ENCODE peak calls at places on chromosomes 16 and 17, in four cellular contexts. One of them, this sample, is unnamed.

GRCh38 chr16:30491744-30492308 is 19.3 kb downstream of the ITGAL start:
- DNase-seq in fibroblast of mammary gland: peak; percentile 80
- DNase-seq in NB4: peak; percentile 81
- DNase-seq in fibroblast of villous mesenchyme: peak; percentile 73
- DNase-seq in this sample: no peak

GRCh38 chr16:79758615-79759346 is 158.2 kb upstream of the MAF start:
- DNase-seq in fibroblast of mammary gland: no peak
- DNase-seq in NB4: no peak
- DNase-seq in fibroblast of villous mesenchyme: no peak
- DNase-seq in this sample: no peak

GRCh38 chr16:88750854-88751253 is 34.2 kb downstream of the PIEZO1 start:
- DNase-seq in fibroblast of mammary gland: no peak
- DNase-seq in NB4: no peak
- DNase-seq in fibroblast of villous mesenchyme: no peak
- DNase-seq in this sample: no peak

GRCh38 chr16:54361813-54362212 is 75.2 kb upstream of the IRX3 start:
- DNase-seq in fibroblast of mammary gland: no peak
- DNase-seq in NB4: peak; percentile 21
- DNase-seq in fibroblast of villous mesenchyme: no peak
- DNase-seq in this sample: no peak

GRCh38 chr17:72826602-72827001 is 265.9 kb downstream of the SLC39A11 start:
- DNase-seq in fibroblast of mammary gland: peak; percentile 56
- DNase-seq in NB4: no peak
- DNase-seq in fibroblast of villous mesenchyme: peak; percentile 5
- DNase-seq in this sample: no peak

GRCh38 chr16:48946687-48947370 is 334.8 kb downstream of the CBLN1 start:
- DNase-seq in fibroblast of mammary gland: no peak
- DNase-seq in NB4: no peak
- DNase-seq in fibroblast of villous mesenchyme: no peak
- DNase-seq in this sample: no peak

GRCh38 chr17:40490289-40490853 is 11.1 kb downstream of the TNS4 start:
- DNase-seq in fibroblast of mammary gland: peak; percentile 80
- DNase-seq in NB4: peak; percentile 62
- DNase-seq in fibroblast of villous mesenchyme: peak; percentile 97
- DNase-seq in this sample: no peak

GRCh38 chr17:65359016-65359415 is 202.4 kb downstream of the AXIN2 start:
- DNase-seq in fibroblast of mammary gland: peak; percentile 83
- DNase-seq in NB4: no peak
- DNase-seq in fibroblast of villous mesenchyme: peak; percentile 52
- DNase-seq in this sample: no peak

GRCh38 chr17:7613769-7614421 is 802 bp downstream of the FXR2 start:
- DNase-seq in fibroblast of mammary gland: peak; percentile 54
- DNase-seq in NB4: no peak
- DNase-seq in fibroblast of villous mesenchyme: peak; percentile 37
- DNase-seq in this sample: no peak

GRCh38 chr16:49838639-49839461 is 17.1 kb downstream of the ZNF423 start:
- DNase-seq in fibroblast of mammary gland: no peak
- DNase-seq in NB4: no peak
- DNase-seq in fibroblast of villous mesenchyme: no peak
- DNase-seq in this sample: no peak

GRCh38 chr17:17675925-17676534 is 5.2 kb upstream of the RAI1 start:
- DNase-seq in fibroblast of mammary gland: peak; percentile 43
- DNase-seq in NB4: no peak
- DNase-seq in fibroblast of villous mesenchyme: peak; percentile 48
- DNase-seq in this sample: no peak

GRCh38 chr17:27343972-27344607 is 50.2 kb downstream of the WSB1 start:
- DNase-seq in fibroblast of mammary gland: no peak
- DNase-seq in NB4: no peak
- DNase-seq in fibroblast of villous mesenchyme: no peak
- DNase-seq in this sample: no peak

GRCh38 chr17:27343294-27343693 is 49.4 kb downstream of the WSB1 start:
- DNase-seq in fibroblast of mammary gland: no peak
- DNase-seq in NB4: no peak
- DNase-seq in fibroblast of villous mesenchyme: no peak
- DNase-seq in this sample: no peak

GRCh38 chr17:27345141-27345904 is 51.4 kb downstream of the WSB1 start:
- DNase-seq in fibroblast of mammary gland: no peak
- DNase-seq in NB4: no peak
- DNase-seq in fibroblast of villous mesenchyme: no peak
- DNase-seq in this sample: no peak

GRCh38 chr17:27348196-27348595 is 54.3 kb downstream of the WSB1 start:
- DNase-seq in fibroblast of mammary gland: no peak
- DNase-seq in NB4: no peak
- DNase-seq in fibroblast of villous mesenchyme: no peak
- DNase-seq in this sample: no peak

DNA sequence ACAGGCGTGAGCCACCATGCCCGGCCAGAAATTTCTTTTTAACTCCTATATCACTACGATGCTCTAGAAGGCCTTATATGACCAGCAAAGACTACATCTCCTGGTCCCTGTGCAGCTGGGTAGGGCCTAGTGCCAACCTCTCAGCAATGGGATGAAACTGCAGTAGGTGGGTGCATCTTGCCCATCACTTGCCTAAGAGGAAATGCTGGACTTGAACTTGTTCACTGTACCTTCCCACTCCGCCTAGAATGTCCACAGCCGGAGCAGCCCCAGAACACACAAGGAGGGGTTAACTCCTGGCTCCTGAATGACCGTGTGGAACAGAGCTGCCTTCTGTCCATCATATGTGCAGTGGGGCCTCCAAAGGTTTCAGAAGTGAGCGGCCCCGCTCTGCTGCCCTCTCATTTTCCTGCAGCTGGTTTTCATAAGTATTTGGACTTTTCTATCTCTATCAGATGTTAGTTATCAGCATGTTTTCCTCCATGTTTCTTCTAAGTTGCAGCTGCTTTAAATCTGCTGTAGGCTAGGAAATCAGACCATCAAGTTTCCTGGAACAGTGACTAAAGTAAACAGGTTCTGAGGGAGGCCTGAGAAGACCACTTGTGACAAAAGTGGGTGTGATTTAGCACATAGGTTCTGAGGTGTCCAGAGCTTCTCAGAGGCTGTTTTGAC is 52.5 kb downstream of the WSB1 start:
- DNase-seq in fibroblast of mammary gland: no peak
- DNase-seq in NB4: no peak
- DNase-seq in fibroblast of villous mesenchyme: no peak
- DNase-seq in this sample: no peak
- TF ChIP-seq CTCF in fibroblast of mammary gland: no peak
- TF ChIP-seq CTCF in NB4: no peak
- TF ChIP-seq CTCF in fibroblast of villous mesenchyme: no peak
- TF ChIP-seq CTCF in this sample: no peak

GRCh38 chr17:33686171-33686570 is 393.1 kb upstream of the ASIC2 start:
- DNase-seq in fibroblast of mammary gland: peak; percentile 3
- DNase-seq in NB4: peak; percentile 33
- DNase-seq in fibroblast of villous mesenchyme: no peak
- DNase-seq in this sample: no peak
- TF ChIP-seq CTCF in fibroblast of mammary gland: peak; percentile 36
- TF ChIP-seq CTCF in NB4: peak; percentile 71
- TF ChIP-seq CTCF in fibroblast of villous mesenchyme: no peak
- TF ChIP-seq CTCF in this sample: peak; percentile 73

DNA sequence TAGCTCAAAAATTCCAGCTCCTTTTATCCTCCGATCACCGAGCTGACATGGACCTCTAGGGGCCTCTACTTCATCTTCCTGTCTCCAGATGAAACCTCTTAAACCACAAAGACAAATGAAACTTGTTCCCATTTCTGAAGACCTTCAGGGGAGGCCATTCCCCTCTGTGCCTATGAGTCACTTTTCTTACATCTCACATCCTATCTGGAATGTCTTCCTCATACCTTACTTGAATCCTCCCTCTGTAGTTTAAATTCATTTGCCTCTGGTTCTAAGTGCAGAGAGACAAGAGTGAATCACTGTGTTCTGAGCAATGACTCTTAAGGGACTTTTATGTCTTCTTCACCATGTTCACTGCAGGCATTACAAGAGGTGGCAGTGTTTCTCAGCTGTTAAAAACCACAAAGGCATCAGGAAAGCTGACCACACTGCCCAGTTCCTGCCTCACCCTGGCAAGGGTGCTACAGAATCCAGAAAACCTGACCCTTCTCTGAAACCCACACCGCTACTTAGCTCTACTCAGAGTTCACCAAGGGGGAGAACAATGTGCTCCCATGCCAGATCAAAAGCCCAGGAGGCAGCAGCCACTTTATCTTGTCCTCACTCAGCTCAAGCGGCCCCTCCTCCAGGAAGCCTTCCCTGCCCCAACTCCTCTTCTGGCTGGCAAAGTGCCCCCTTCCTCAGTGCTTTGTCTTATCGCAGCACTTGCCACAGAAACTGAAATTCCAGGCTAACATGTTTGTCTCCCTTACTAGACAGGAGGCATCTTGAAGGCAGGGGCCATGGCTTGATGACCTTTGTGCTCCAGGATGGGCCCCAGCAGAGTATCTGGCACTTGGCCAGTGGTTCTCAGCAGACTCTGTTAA is 6.4 kb downstream of the CUEDC1 start:
- DNase-seq in fibroblast of mammary gland: peak; percentile 98
- DNase-seq in NB4: peak; percentile 63
- DNase-seq in fibroblast of villous mesenchyme: peak; percentile 92
- DNase-seq in this sample: peak; percentile 54
- TF ChIP-seq CTCF in fibroblast of mammary gland: no peak
- TF ChIP-seq CTCF in NB4: no peak
- TF ChIP-seq CTCF in fibroblast of villous mesenchyme: peak; percentile 6
- TF ChIP-seq CTCF in this sample: no peak

GRCh38 chr17:28381141-28381825 is 9.8 kb downstream of the SARM1 start:
- DNase-seq in fibroblast of mammary gland: no peak
- DNase-seq in NB4: no peak
- DNase-seq in fibroblast of villous mesenchyme: no peak
- DNase-seq in this sample: no peak
- TF ChIP-seq CTCF in fibroblast of mammary gland: no peak
- TF ChIP-seq CTCF in NB4: no peak
- TF ChIP-seq CTCF in fibroblast of villous mesenchyme: no peak
- TF ChIP-seq CTCF in this sample: peak; percentile 27